ENCODE peak calls at places on chromosomes 6 and 20, in nine cellular contexts. E is adrenal gland, V is BJ, R is stomach, U is K562, Q is GM23338, Y is fibroblast of the aortic adventitia, P is IMR-90, G is psoas muscle. L is an unnamed sample.

GRCh38 chr20:5056801-5057599 is 55.7 kb upstream of the SLC23A2 start:
- DNase-seq in E (peak), V (no peak), R (peak), U (peak), Q (peak), Y (peak), P (peak), G (no peak), L (peak)

GRCh38 chr20:61436268-61436667 is 184.2 kb downstream of the CDH4 start:
- DNase-seq in E (no peak), V (no peak), R (no peak), U (no peak), Q (no peak), Y (peak), P (peak), G (no peak), L (no peak)

GRCh38 chr20:32429343-32429742 is 71.2 kb downstream of the ASXL1 start:
- DNase-seq in E (no peak), V (no peak), R (no peak), U (no peak), Q (no peak), Y (no peak), P (no peak), G (no peak), L (no peak)

GRCh38 chr6:52417675-52418111 is 2.4 kb upstream of the EFHC1 start:
- DNase-seq in E (no peak), V (peak), R (peak), U (peak), Q (no peak), Y (peak), P (peak), G (no peak), L (peak)

GRCh38 chr6:142374965-142375733 is 73.3 kb downstream of the ADGRG6 start:
- DNase-seq in E (no peak), V (peak), R (no peak), U (no peak), Q (no peak), Y (peak), P (peak), G (no peak), L (peak)

GRCh38 chr6:113317870-113318269 is 539.3 kb upstream of the MARCKS start:
- DNase-seq in E (no peak), V (no peak), R (no peak), U (no peak), Q (no peak), Y (no peak), P (no peak), G (no peak), L (no peak)

GRCh38 chr6:152368761-152369624 is 268.2 kb downstream of the SYNE1 start:
- DNase-seq in E (peak), V (no peak), R (peak), U (no peak), Q (no peak), Y (peak), P (peak), G (peak), L (no peak)

GRCh38 chr20:3818155-3819151 is 1.9 kb upstream of the AP5S1 start:
- DNase-seq in E (peak), V (no peak), R (peak), U (peak), Q (peak), Y (peak), P (peak), G (peak), L (peak)

GRCh38 chr6:7000825-7001777 is 106.7 kb upstream of the RREB1 start:
- DNase-seq in E (no peak), V (no peak), R (no peak), U (peak), Q (no peak), Y (no peak), P (no peak), G (no peak), L (no peak)

GRCh38 chr6:163118941-163119340 is 295.6 kb upstream of the QKI start:
- DNase-seq in E (no peak), V (no peak), R (no peak), U (no peak), Q (no peak), Y (no peak), P (no peak), G (no peak), L (no peak)

GRCh38 chr6:129903082-129903481 is 42.0 kb upstream of the TMEM244 start:
- DNase-seq in E (no peak), V (no peak), R (no peak), U (no peak), Q (no peak), Y (peak), P (no peak), G (no peak), L (no peak)

GRCh38 chr6:145214570-145214969 is 520.8 kb downstream of the EPM2A start:
- DNase-seq in E (no peak), V (no peak), R (no peak), U (peak), Q (peak), Y (peak), P (peak), G (no peak), L (no peak)

GRCh38 chr6:37433657-37434271 is 743 bp downstream of the CMTR1 start:
- DNase-seq in E (peak), V (no peak), R (no peak), U (peak), Q (peak), Y (peak), P (peak), G (no peak), L (no peak)

GRCh38 chr20:9374068-9374467 is 140.3 kb upstream of the LAMP5 start:
- DNase-seq in E (no peak), V (no peak), R (no peak), U (no peak), Q (no peak), Y (no peak), P (peak), G (no peak), L (no peak)

GRCh38 chr6:156310701-156311100 is 466.5 kb upstream of the ARID1B start:
- DNase-seq in E (no peak), V (no peak), R (no peak), U (no peak), Q (no peak), Y (no peak), P (no peak), G (no peak), L (no peak)

GRCh38 chr6:140445474-140446004 is 1071.1 kb upstream of the CITED2 start:
- DNase-seq in E (no peak), V (no peak), R (no peak), U (no peak), Q (peak), Y (peak), P (peak), G (no peak), L (no peak)

GRCh38 chr6:57248311-57248895 is 26.3 kb upstream of the RAB23 start:
- DNase-seq in E (no peak), V (no peak), R (no peak), U (peak), Q (peak), Y (no peak), P (no peak), G (no peak), L (no peak)

GRCh38 chr6:73078908-73079610 is 146.2 kb downstream of the KHDC1L start:
- DNase-seq in E (no peak), V (no peak), R (no peak), U (no peak), Q (no peak), Y (no peak), P (no peak), G (no peak), L (no peak)

GRCh38 chr6:13614126-13614925 is 809 bp upstream of the NOL7 start:
- DNase-seq in E (no peak), V (no peak), R (peak), U (peak), Q (peak), Y (peak), P (no peak), G (peak), L (no peak)

GRCh38 chr20:12577213-12577612 is 431.6 kb upstream of the SPTLC3 start:
- DNase-seq in E (no peak), V (no peak), R (no peak), U (no peak), Q (no peak), Y (no peak), P (no peak), G (no peak), L (no peak)

GRCh38 chr20:10861619-10862018 is 187.8 kb upstream of the JAG1 start:
- DNase-seq in E (no peak), V (no peak), R (peak), U (no peak), Q (no peak), Y (peak), P (no peak), G (no peak), L (no peak)

GRCh38 chr6:158978752-158979151 is 21.2 kb downstream of the RSPH3 start:
- DNase-seq in E (no peak), V (no peak), R (no peak), U (no peak), Q (no peak), Y (peak), P (peak), G (no peak), L (peak)

GRCh38 chr20:11847827-11848226 is 69.9 kb upstream of the BTBD3 start:
- DNase-seq in E (no peak), V (no peak), R (peak), U (no peak), Q (no peak), Y (no peak), P (no peak), G (no peak), L (no peak)

GRCh38 chr6:130840050-130840449 is 12.8 kb downstream of the SMLR1 start:
- DNase-seq in E (no peak), V (no peak), R (no peak), U (no peak), Q (peak), Y (no peak), P (no peak), G (no peak), L (no peak)

GRCh38 chr20:33880396-33880795 is 69.2 kb downstream of the CHMP4B start:
- DNase-seq in E (no peak), V (no peak), R (no peak), U (no peak), Q (no peak), Y (no peak), P (no peak), G (no peak), L (no peak)

GRCh38 chr20:10476319-10476724 is 41.2 kb downstream of the SLX4IP start:
- DNase-seq in E (no peak), V (peak), R (no peak), U (peak), Q (no peak), Y (peak), P (peak), G (no peak), L (no peak)

GRCh38 chr6:134082191-134082590 is 29.8 kb upstream of the SLC2A12 start:
- DNase-seq in E (no peak), V (no peak), R (no peak), U (no peak), Q (no peak), Y (no peak), P (no peak), G (no peak), L (no peak)

GRCh38 chr6:6218246-6219085 is 102.0 kb downstream of the F13A1 start:
- DNase-seq in E (no peak), V (no peak), R (no peak), U (peak), Q (no peak), Y (no peak), P (no peak), G (peak), L (no peak)

GRCh38 chr6:44439270-44440045 is 52.0 kb downstream of the CDC5L start:
- DNase-seq in E (no peak), V (no peak), R (no peak), U (no peak), Q (no peak), Y (peak), P (peak), G (no peak), L (no peak)

GRCh38 chr20:63130654-63131577 is 85.0 kb downstream of the YTHDF1 start:
- DNase-seq in E (no peak), V (no peak), R (no peak), U (no peak), Q (no peak), Y (no peak), P (no peak), G (peak), L (no peak)

GRCh38 chr6:4637691-4638433 is 138.3 kb upstream of the CDYL start:
- DNase-seq in E (no peak), V (peak), R (no peak), U (peak), Q (no peak), Y (peak), P (peak), G (no peak), L (no peak)

GRCh38 chr20:50313223-50313820 is 122.7 kb downstream of the CEBPB start:
- DNase-seq in E (no peak), V (no peak), R (no peak), U (no peak), Q (no peak), Y (no peak), P (peak), G (no peak), L (no peak)

GRCh38 chr20:63017076-63017825 is 10.5 kb upstream of the BHLHE23 start:
- DNase-seq in E (no peak), V (no peak), R (no peak), U (no peak), Q (peak), Y (no peak), P (no peak), G (peak), L (no peak)

GRCh38 chr6:75427342-75427741 is 66.3 kb downstream of the FILIP1 start:
- DNase-seq in E (no peak), V (no peak), R (no peak), U (no peak), Q (no peak), Y (no peak), P (no peak), G (no peak), L (no peak)

GRCh38 chr6:163897669-163898068 is 483.2 kb downstream of the QKI start:
- DNase-seq in E (no peak), V (no peak), R (no peak), U (no peak), Q (no peak), Y (no peak), P (no peak), G (no peak), L (no peak)

GRCh38 chr6:128491643-128492206 is 28.7 kb downstream of the PTPRK start:
- DNase-seq in E (no peak), V (no peak), R (no peak), U (no peak), Q (no peak), Y (peak), P (peak), G (no peak), L (no peak)
- TF ChIP-seq CTCF in E (no peak), V (no peak), R (no peak), U (no peak), Q (no peak), Y (no peak), P (no peak), G (no peak), L (no peak)

DNA sequence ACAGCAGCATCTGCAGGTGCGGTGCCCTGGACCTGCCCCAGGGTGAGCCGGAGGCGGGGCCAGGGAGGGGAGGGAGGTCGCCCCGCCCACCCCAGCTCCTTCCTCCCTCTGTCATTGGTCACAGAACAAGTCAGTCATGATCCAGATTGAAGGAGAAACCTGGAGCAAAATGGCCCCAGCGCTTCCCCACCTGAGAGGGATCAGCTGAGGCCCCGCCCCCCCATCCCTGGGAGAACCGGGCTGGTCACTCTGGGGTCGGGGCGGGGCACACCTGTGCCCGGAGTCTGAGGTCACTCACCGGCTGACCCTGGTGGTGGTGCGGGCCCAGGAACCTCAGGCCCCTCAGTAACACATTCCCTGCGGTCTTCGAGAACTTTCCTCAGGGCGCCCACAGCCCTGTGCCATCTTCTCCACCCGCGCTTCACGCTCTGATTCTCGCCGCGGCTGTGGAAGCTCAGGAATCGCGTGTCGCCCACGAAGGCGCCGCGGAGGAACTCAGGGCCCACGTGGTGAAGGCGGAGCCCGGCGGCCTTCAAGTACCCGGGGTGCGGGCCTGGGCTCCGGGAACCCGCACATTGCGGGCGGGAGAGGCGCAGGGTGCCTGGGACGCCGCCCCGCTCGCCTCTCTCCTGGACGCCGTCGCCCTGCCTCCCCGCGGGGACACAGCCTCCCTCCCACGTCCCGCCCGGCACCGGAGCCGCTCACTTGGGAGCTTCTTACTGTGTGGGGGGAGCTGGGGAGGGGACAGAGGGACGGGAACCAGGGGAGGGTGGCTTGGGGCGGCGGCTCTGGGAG is 36.4 kb upstream of the HLA-C start:
- DNase-seq in E (no peak), V (no peak), R (peak), U (peak), Q (peak), Y (no peak), P (no peak), G (peak), L (no peak)
- H3K4me3 ChIP-seq in E (no peak), V (no peak), R (peak), U (no peak), Q (peak), Y (no peak), P (no peak), G (peak), L (no peak)

GRCh38 chr6:137570307-137570832 is 76.2 kb upstream of the OLIG3 start:
- DNase-seq in E (no peak), V (no peak), R (no peak), U (no peak), Q (no peak), Y (no peak), P (no peak), G (no peak), L (no peak)

GRCh38 chr6:137573739-137574138 is 79.5 kb upstream of the OLIG3 start:
- DNase-seq in E (no peak), V (no peak), R (no peak), U (no peak), Q (peak), Y (no peak), P (no peak), G (no peak), L (no peak)

GRCh38 chr6:137568067-137568466 is 73.9 kb upstream of the OLIG3 start:
- DNase-seq in E (no peak), V (no peak), R (no peak), U (no peak), Q (no peak), Y (no peak), P (no peak), G (no peak), L (no peak)

DNA sequence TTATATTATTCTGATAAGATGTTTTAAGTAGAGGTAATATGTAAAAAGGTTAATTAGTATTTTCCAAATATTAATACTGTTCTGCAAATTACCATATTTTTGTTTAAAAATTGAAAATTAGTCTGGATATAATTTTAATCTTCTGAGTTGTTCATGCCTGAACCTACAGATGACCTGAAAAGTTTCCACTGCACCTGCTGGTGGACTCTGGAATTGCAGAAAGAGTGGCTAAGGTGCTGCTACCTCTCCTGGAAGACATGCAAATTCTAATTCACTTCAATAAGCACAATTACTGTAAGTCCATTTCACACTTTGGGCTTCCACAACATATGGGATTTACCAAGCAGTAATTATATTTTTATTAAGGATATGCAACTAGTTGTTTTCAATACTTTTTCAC is 77.7 kb upstream of the OLIG3 start:
- DNase-seq in E (peak), V (no peak), R (peak), U (peak), Q (peak), Y (peak), P (peak), G (no peak), L (peak)
- TF ChIP-seq CTCF in E (peak), V (peak), R (no peak), U (peak), Q (peak), Y (peak), P (peak), G (peak), L (peak)

GRCh38 chr6:116280960-116281316 is 1.2 kb upstream of the TSPYL1 start:
- DNase-seq in E (no peak), V (no peak), R (no peak), U (peak), Q (no peak), Y (no peak), P (no peak), G (no peak), L (no peak)
- H3K4me3 ChIP-seq in E (no peak), V (no peak), R (no peak), U (peak), Q (no peak), Y (peak), P (no peak), G (peak), L (no peak)

DNA sequence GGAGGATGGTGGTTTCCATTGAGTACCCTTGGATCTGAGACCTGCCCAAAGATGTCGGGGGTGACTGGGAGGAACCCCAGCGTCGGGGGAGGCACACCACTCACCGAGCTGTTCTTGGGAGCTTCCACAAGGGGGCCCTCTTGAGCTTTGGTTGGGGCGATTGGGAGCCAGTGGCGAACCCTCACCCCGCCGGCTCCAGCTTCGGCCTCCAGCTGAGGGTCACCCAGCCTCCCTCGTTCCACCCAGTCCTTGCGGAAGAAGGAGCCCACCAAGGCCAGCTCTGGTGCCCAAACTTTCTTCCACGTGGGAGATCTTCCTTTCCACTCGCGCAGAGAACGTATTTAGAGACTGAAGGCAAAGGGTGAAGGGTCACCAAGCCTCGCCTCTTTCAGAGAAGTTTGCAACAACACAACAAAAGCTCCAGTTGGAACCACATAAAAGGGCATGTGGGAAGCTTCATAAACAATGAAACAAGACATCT is 33.6 kb downstream of the APCDD1L start:
- DNase-seq in E (no peak), V (no peak), R (peak), U (peak), Q (peak), Y (peak), P (no peak), G (peak), L (no peak)
- TF ChIP-seq CTCF in E (peak), V (peak), R (no peak), U (peak), Q (peak), Y (peak), P (peak), G (peak), L (peak)

GRCh38 chr6:99507648-99508047 is 7.6 kb downstream of the USP45 start:
- DNase-seq in E (no peak), V (no peak), R (no peak), U (no peak), Q (no peak), Y (no peak), P (no peak), G (no peak), L (no peak)
- H3K4me3 ChIP-seq in E (no peak), V (no peak), R (no peak), U (no peak), Q (no peak), Y (no peak), P (no peak), G (no peak), L (no peak)

L was measured in HFF-Myc.